ENCODE peak calls at places on chromosome 18, in nine cellular contexts. L is stomach, J is right lobe of liver, I is body of pancreas, T is prostate gland, P is HCT116, C is A549, M is breast epithelium, E is transverse colon. N is an unnamed sample.

GRCh38 chr18:21194871-21195771 is 46.9 kb upstream of the GREB1L start:
- DNase-seq in I (no peak), P (peak), J (no peak), T (no peak), L (no peak), E (no peak), C (peak), M (no peak), N (no peak)

GRCh38 chr18:2050016-2050415 is 521.3 kb downstream of the METTL4 start:
- DNase-seq in L (no peak), I (no peak), M (no peak), E (no peak), T (no peak), J (no peak), P (no peak), C (no peak), N (no peak)

GRCh38 chr18:75827781-75828274 is 400.3 kb upstream of the SMIM21 start:
- DNase-seq in P (no peak), J (no peak), M (no peak), E (no peak), L (no peak), I (no peak), T (no peak), C (no peak), N (no peak)

GRCh38 chr18:79983253-79983652 is 5.1 kb downstream of the TXNL4A start:
- DNase-seq in I (peak), E (no peak), P (no peak), L (no peak), M (no peak), C (no peak), T (no peak), J (no peak), N (no peak)

GRCh38 chr18:71047882-71048281 is 759.0 kb downstream of the SOCS6 start:
- DNase-seq in I (no peak), T (no peak), E (no peak), C (no peak), J (no peak), M (no peak), P (no peak), L (no peak), N (no peak)

GRCh38 chr18:70333757-70334156 is 44.9 kb downstream of the SOCS6 start:
- DNase-seq in I (no peak), M (no peak), T (no peak), J (no peak), L (no peak), C (peak), E (no peak), P (peak), N (no peak)

GRCh38 chr18:54835944-54836343 is 7.7 kb downstream of the RAB27B start:
- DNase-seq in T (no peak), M (no peak), E (no peak), P (no peak), I (no peak), C (no peak), L (no peak), J (no peak), N (no peak)

GRCh38 chr18:9549405-9549804 is 65.0 kb downstream of the PPP4R1 start:
- DNase-seq in J (no peak), E (no peak), C (no peak), T (no peak), P (no peak), L (no peak), I (peak), M (no peak), N (no peak)

GRCh38 chr18:8705941-8706544 is 687 bp downstream of the MTCL1 start:
- DNase-seq in L (no peak), T (no peak), I (peak), M (no peak), J (no peak), P (no peak), C (no peak), E (no peak), N (no peak)

DNA sequence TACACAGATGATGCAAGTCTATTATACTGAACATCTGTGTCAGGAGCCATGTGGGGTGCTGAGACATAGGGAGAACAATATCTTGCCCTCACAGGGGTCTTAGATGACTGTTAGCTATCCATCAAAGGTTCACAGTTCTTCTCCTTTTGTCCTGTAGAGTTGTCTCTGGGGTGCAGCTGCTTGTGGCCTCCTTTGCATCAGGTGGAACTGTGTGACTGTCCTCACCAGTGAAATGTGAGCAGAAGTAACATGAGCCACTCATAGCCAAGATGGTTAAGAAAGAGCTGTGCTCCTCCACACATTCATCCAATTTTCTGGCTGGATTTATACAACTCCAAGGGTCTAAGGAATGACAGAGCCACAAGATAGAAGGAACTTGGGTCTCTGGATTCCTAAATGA is 56.0 kb upstream of the ST8SIA3 start:
- DNase-seq in P (no peak), L (no peak), T (no peak), E (no peak), C (no peak), M (no peak), J (no peak), I (no peak), N (no peak)
- TF ChIP-seq POLR2A in P (no peak), L (no peak), T (no peak), E (no peak), C (no peak), M (no peak), J (no peak), I (no peak), N (no peak)

GRCh38 chr18:616380-616995 is 19.7 kb downstream of the CLUL1 start:
- DNase-seq in L (no peak), M (no peak), J (no peak), C (peak), E (no peak), T (no peak), P (peak), I (peak), N (no peak)

GRCh38 chr18:617970-618504 is 21.2 kb downstream of the CLUL1 start:
- DNase-seq in T (no peak), C (no peak), I (no peak), E (no peak), J (no peak), L (no peak), M (no peak), P (no peak), N (no peak)

GRCh38 chr18:615773-616172 is 19.0 kb downstream of the CLUL1 start:
- DNase-seq in M (no peak), C (no peak), I (peak), J (no peak), L (peak), T (no peak), E (no peak), P (no peak), N (no peak)

GRCh38 chr18:614193-614592 is 17.4 kb downstream of the CLUL1 start:
- DNase-seq in M (no peak), L (no peak), E (no peak), P (no peak), J (no peak), T (no peak), C (no peak), I (no peak), N (no peak)

DNA sequence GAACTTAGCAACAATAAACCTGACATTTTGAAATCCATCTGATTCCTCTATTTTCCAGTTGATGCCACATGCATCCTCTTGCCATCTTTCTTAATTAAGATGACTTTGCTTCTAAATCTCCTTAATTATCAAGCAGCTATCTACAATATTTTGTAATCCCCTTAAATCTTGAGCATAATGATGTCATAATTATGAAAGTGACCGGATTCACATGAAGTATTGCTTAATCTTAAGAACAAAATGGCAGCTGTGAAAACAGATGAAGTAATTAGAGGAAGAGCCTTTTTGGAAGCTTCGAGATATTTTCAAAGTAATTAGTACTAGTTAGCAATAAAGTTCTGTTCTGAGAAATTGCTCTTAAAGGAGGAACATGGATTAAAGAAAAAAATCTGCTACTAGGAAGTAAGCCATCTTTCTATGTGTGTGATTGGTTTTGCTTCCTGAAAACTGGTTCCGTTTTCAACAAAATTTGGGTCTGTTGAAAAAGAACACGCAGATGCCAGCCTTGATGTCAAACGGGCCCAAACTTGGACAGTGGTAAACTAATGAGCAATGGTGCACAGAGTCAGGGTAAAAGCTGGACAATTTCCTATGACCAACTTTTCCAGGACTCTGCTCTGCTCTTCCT is 18.3 kb downstream of the CLUL1 start:
- DNase-seq in P (no peak), J (no peak), M (no peak), I (no peak), E (no peak), T (no peak), L (no peak), C (no peak), N (no peak)
- H3K27ac ChIP-seq in P (no peak), J (no peak), M (no peak), I (peak), E (no peak), T (no peak), L (peak), C (no peak), N (peak)

GRCh38 chr18:12119358-12119757 is 25.7 kb downstream of the ANKRD62 start:
- DNase-seq in I (no peak), M (no peak), E (no peak), J (no peak), L (no peak), T (no peak), C (no peak), P (no peak), N (no peak)

GRCh38 chr18:12121175-12122095 is 27.8 kb downstream of the ANKRD62 start:
- DNase-seq in P (peak), E (no peak), C (peak), J (no peak), M (no peak), T (no peak), I (peak), L (no peak), N (no peak)
- TF ChIP-seq CTCF in P (no peak), E (no peak), C (peak), J (peak), M (no peak), T (no peak), I (peak), L (no peak), N (no peak)

GRCh38 chr18:49486959-49487710 is at the start of gene C18orf32:
- DNase-seq in T (peak), C (peak), I (peak), J (peak), M (peak), E (peak), L (peak), P (peak), N (peak)
- TF ChIP-seq POLR2A in T (peak), C (peak), I (peak), J (peak), M (peak), E (peak), L (no peak), P (peak), N (peak)

GRCh38 chr18:45671366-45671765 is 52.6 kb upstream of the SLC14A1 start:
- DNase-seq in L (no peak), E (no peak), M (no peak), I (no peak), P (no peak), T (no peak), J (no peak), C (no peak), N (no peak)
- H3K27ac ChIP-seq in L (no peak), E (no peak), M (no peak), I (no peak), P (no peak), T (no peak), J (no peak), C (no peak), N (no peak)

GRCh38 chr18:64148988-64149387 is at the start of gene LINC00305:
- DNase-seq in C (no peak), I (no peak), T (no peak), E (no peak), L (no peak), M (no peak), J (no peak), P (no peak), N (no peak)
- TF ChIP-seq CTCF in C (no peak), I (no peak), T (no peak), E (no peak), L (no peak), M (no peak), J (no peak), P (no peak), N (no peak)

GRCh38 chr18:63150942-63151421 is 168.6 kb downstream of the BCL2 start:
- DNase-seq in E (no peak), J (no peak), L (no peak), T (no peak), I (no peak), M (no peak), C (no peak), P (no peak), N (no peak)
- TF ChIP-seq POLR2A in E (no peak), J (no peak), L (no peak), T (no peak), I (no peak), M (no peak), C (no peak), P (no peak), N (no peak)

GRCh38 chr18:3383381-3383915 is 66.5 kb upstream of the TGIF1 start:
- DNase-seq in T (no peak), C (peak), P (no peak), M (no peak), I (no peak), E (no peak), L (no peak), J (no peak), N (no peak)
- H3K27ac ChIP-seq in T (no peak), C (peak), P (no peak), M (no peak), I (no peak), E (no peak), L (no peak), J (no peak), N (no peak)